ENCODE peak calls at places on chromosome 17, in ten cellular contexts. C, J, Z, V, B, O, K, S, X and A are unnamed samples.

GRCh38 chr17:47285003-47285402 is 31.4 kb downstream of the ITGB3 start:
- DNase-seq in Z (no peak), J (no peak), O (no peak), B (no peak), X (no peak), S (no peak), V (no peak), K (no peak), C (no peak), A (no peak)

GRCh38 chr17:19686400-19687090 is 29.8 kb downstream of the SLC47A2 start:
- DNase-seq in X (no peak), O (no peak), K (no peak), C (no peak), V (no peak), Z (no peak), S (no peak), B (no peak), J (no peak), A (no peak)

GRCh38 chr17:71084219-71084618 is 914.9 kb downstream of the KCNJ2 start:
- DNase-seq in S (peak), Z (no peak), J (peak), B (no peak), V (peak), O (no peak), K (no peak), X (no peak), C (no peak), A (no peak)

GRCh38 chr17:67056746-67057490 is 12.6 kb downstream of the CACNG1 start:
- DNase-seq in J (no peak), S (no peak), O (no peak), K (no peak), B (no peak), Z (peak), X (no peak), C (no peak), V (no peak), A (peak)

GRCh38 chr17:77824780-77825280 is 133.7 kb upstream of the TNRC6C start:
- DNase-seq in B (no peak), O (no peak), C (no peak), J (no peak), S (no peak), K (no peak), Z (no peak), X (no peak), V (no peak), A (peak)

GRCh38 chr17:41910701-41911391 is 7.9 kb downstream of the ACLY start:
- DNase-seq in J (peak), C (no peak), S (peak), X (no peak), K (no peak), V (no peak), B (no peak), O (peak), Z (no peak), A (no peak)

GRCh38 chr17:19335951-19336631 is 26.4 kb downstream of the B9D1 start:
- DNase-seq in K (no peak), V (peak), B (no peak), Z (no peak), C (no peak), S (no peak), J (no peak), O (no peak), X (no peak), A (peak)

GRCh38 chr17:57892146-57892819 is 42.4 kb upstream of the MRPS23 start:
- DNase-seq in X (no peak), C (peak), V (peak), S (peak), B (peak), J (peak), Z (peak), K (peak), O (peak), A (peak)

GRCh38 chr17:13597723-13598347 is 3.9 kb downstream of the HS3ST3A1 start:
- DNase-seq in J (peak), C (no peak), O (no peak), V (peak), Z (no peak), B (peak), S (peak), K (no peak), X (no peak), A (no peak)

GRCh38 chr17:77546772-77547201 is 406.0 kb downstream of the SEC14L1 start:
- DNase-seq in C (no peak), O (no peak), V (peak), S (no peak), B (no peak), J (no peak), K (no peak), X (no peak), Z (no peak), A (no peak)

GRCh38 chr17:48737330-48738043 is 8.9 kb upstream of the HOXB13 start:
- DNase-seq in J (no peak), K (no peak), B (no peak), C (no peak), V (no peak), X (no peak), Z (no peak), O (no peak), S (no peak), A (no peak)

DNA sequence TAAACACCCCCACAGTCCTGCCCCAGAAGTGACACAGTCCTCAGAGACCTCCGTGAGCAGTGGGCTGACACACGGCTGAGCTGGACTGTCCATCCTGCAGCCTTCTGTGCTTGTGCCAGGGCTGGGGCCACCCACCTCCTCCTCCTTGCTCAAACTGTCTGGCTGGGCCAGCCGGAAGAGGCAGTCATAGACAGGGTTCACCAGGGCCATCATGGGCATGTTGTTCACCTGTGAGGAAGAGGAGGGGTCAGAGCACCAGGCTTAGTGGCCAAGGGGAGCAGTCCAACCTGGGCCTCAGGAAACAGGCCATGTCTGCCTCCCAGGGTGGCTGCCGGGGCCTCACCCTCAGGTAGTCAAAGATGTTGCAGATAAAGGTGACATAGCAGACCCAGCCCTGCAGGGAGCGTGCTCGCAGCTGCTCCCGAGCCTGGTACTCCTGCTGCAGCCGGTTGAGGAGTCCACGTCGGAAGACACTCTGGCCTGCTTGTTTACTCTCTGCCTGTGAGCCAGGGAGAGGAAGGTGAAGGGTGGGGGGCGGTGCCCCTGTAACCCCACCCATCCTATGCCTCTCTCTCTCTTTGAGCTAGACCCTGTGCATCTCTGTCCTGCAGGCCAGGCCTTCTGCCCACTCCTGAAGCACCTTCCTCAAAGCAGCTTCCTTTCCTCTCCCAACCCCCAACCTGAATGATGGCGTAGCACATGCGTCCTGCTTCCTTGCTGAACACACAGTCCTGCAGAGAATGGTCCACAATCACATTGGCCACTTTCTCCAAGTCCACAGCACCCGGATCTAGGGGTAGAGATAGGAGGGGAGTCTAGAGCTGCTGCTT is 3.4 kb downstream of the MIF4GD start:
- DNase-seq in B (no peak), S (no peak), C (no peak), K (no peak), O (no peak), Z (no peak), J (no peak), X (peak), V (peak), A (no peak)
- H3K27ac ChIP-seq in B (no peak), S (no peak), C (no peak), K (no peak), O (no peak), Z (no peak), J (peak), X (peak), V (peak), A (peak)

DNA sequence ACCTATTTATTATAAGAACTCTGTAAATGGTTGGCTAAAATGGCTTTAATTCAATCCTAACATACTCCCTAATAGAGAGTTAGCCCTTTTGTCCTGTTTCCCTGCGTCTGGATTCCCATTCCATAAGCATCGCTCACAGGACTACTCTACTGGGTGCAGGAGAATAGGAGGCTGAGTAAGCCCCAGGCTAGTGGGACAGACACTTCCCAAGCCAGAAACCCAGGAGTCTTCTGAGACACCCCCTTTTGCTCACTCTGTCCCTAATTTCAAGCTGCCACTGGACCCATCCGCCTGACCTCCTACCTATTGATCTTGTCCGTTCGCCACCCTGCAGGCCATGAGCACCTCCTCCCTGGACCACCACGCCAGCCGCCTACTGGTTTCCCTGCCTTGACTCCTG is 16.7 kb upstream of the TOB1 start:
- DNase-seq in K (no peak), Z (no peak), C (no peak), O (no peak), B (no peak), V (no peak), J (peak), X (no peak), S (peak), A (no peak)
- H3K27ac ChIP-seq in K (no peak), Z (no peak), C (no peak), O (peak), B (no peak), V (peak), J (peak), X (no peak), S (peak), A (no peak)

DNA sequence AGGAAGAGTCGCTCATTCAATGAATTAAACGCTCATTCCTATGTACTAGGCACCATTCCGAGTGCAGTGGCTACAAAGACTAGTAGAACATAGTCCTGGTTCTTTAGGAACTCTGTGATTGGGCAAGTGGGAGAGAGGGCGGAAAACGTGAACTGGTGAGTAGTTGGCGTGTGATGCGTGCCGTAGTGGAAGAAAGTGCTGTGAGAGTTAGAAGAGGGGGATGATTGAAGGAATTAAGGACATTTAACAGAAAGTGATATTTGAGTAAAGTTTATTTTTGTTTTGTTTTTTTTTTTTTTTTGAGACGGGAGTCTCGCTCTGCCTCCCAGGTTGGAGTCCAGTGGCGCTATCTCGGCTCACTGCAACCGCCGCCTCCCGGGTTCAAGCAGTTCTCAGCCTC is 7.9 kb upstream of the SLFN14 start:
- DNase-seq in K (no peak), B (no peak), O (no peak), S (peak), X (peak), V (peak), C (no peak), J (peak), Z (no peak), A (no peak)
- H3K27ac ChIP-seq in K (no peak), B (peak), O (no peak), S (peak), X (peak), V (peak), C (no peak), J (peak), Z (peak), A (no peak)

DNA sequence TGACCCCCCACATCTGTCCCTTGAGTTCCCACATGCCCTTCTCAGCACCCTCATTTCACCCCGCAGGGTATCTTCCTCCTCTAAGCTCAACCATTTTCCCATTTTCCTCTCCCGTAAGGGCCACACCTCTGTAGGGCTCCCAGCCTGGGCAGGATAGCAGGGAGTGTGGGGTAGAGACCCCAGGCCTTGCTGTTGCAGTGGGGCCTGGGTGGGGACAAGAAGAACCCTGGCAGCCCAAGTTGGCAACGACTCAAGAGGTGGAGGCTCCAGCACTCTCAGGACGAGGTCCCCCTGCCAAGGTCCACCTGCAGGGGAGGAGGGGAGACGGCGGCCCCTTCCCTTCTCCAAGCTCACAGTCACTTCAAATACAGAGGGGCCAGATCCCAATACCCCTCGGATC is 2.0 kb upstream of the TMEM92 start:
- DNase-seq in C (peak), X (no peak), J (no peak), S (no peak), B (no peak), Z (no peak), K (no peak), V (peak), O (no peak), A (peak)
- H3K27ac ChIP-seq in C (no peak), X (no peak), J (peak), S (peak), B (no peak), Z (peak), K (no peak), V (peak), O (peak), A (no peak)

GRCh38 chr17:82238562-82239201 is 9.8 kb downstream of the SLC16A3 start:
- DNase-seq in Z (no peak), X (peak), O (no peak), K (peak), B (peak), C (peak), J (peak), V (peak), S (no peak), A (peak)

GRCh38 chr17:82240506-82241182 is 11.8 kb downstream of the SLC16A3 start:
- DNase-seq in B (no peak), J (no peak), O (no peak), X (peak), V (no peak), Z (no peak), K (no peak), S (no peak), C (no peak), A (peak)

GRCh38 chr17:82241183-82241925 is 12.5 kb downstream of the SLC16A3 start:
- DNase-seq in O (no peak), J (peak), B (peak), K (peak), Z (peak), V (no peak), C (peak), X (peak), S (no peak), A (peak)

GRCh38 chr17:82239401-82239925 is 10.6 kb downstream of the SLC16A3 start:
- DNase-seq in B (no peak), K (no peak), V (no peak), S (no peak), O (no peak), C (peak), Z (no peak), X (peak), J (no peak), A (no peak)

GRCh38 chr17:82239926-82240505 is 11.2 kb downstream of the SLC16A3 start:
- DNase-seq in B (no peak), O (no peak), K (no peak), C (peak), Z (no peak), V (no peak), S (no peak), J (no peak), X (peak), A (peak)
- H3K27ac ChIP-seq in B (peak), O (peak), K (no peak), C (peak), Z (peak), V (peak), S (peak), J (peak), X (peak), A (peak)

DNA sequence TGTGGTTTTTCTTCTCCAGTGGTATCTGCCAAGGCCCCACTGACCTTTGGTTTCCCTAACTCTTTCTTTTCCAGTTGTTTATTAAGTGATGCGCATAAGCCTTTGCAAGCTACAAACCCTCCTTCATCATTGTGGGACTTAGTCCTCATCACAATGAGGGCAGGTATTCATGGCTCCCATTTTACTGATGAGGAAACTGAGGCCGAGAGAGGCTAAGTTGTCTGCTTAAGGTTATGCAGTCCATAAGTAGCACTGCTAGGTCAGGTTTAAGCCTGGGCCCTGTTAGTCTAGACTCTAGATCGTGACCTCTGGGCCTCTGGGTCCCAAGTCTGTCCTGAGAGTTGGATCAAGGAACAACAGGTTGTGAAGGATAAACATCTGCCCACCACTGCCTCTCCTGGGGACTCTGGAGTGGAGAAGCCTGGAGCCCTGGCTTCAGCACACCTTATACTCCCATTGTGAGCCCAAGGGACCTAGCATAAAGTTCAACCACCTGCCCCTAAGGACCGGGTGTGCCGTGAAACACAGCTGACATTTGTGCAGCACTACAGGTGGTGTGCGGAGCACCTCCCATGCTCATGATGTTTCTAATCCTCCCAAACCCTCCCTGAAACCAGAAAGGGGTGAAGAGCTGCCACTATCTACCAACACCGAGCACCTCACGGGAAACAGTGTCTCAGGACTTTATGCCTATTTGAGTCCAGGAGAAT is 5.2 kb upstream of the KCNH6 start:
- DNase-seq in J (no peak), V (no peak), C (no peak), X (no peak), O (no peak), Z (no peak), B (no peak), K (no peak), S (no peak), A (no peak)
- H3K27ac ChIP-seq in J (no peak), V (no peak), C (no peak), X (no peak), O (no peak), Z (no peak), B (no peak), K (no peak), S (no peak), A (no peak)

GRCh38 chr17:76386966-76387765 is 2.8 kb downstream of the SPHK1 start:
- DNase-seq in V (no peak), Z (no peak), S (no peak), X (no peak), C (no peak), J (no peak), O (no peak), B (no peak), K (no peak), A (no peak)

GRCh38 chr17:76385892-76386786 is 1.7 kb downstream of the SPHK1 start:
- DNase-seq in V (peak), S (peak), K (peak), Z (peak), O (no peak), J (peak), B (peak), X (no peak), C (peak), A (peak)

GRCh38 chr17:76383645-76384221 is 676 bp upstream of the SPHK1 start:
- DNase-seq in X (no peak), B (peak), Z (no peak), V (peak), K (peak), C (peak), S (peak), J (peak), O (no peak), A (peak)

GRCh38 chr17:76384222-76384986 is at the start of gene SPHK1:
- DNase-seq in C (peak), Z (no peak), B (peak), S (peak), V (peak), O (no peak), K (peak), J (peak), X (no peak), A (peak)

DNA sequence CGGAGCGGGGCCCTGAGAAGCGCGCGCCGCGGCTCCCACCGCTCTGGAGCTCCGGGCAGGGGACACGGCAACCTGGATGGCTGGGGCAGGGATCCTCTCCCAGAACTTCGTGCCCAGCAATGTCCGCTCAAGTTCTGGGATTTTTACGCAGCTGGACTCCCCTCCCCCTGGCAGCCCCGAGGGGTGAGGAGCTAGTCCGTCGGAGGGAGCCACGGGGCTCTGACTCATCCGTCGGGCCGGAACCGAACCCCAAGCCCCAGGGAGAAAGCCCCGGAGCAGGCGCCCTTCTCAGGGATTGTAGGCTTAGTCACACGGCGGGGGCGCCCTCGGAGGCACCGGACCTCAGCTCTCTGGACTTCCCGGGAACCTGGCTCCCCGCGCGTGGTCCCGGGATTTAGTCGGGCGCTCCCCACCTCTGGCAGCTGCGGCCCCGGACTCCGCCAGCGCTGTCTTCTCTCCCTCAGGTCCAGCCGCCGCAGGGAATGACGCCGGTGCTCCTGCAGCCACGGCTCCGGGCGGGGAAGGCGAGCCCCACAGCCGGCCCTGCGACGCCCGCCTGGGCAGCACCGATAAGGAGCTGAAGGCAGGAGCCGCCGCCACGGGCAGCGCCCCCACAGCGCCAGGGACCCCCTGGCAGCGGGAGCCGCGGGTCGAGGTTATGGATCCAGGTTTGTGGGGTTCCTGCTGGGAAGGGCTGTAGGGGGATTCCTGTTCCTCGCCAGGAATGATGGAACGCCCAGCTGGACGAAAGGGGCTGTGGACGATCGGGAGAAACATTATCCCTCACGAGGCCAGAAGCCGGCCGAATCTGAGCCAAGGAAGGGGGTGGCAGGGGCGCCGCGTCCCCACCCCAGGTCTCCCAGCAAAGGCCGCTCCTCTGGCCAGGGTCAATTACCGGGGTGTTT is 830 bp downstream of the SPHK1 start:
- DNase-seq in X (no peak), C (no peak), J (peak), S (peak), Z (no peak), K (peak), O (no peak), B (peak), V (peak), A (peak)
- H3K27ac ChIP-seq in X (no peak), C (peak), J (peak), S (peak), Z (peak), K (no peak), O (peak), B (peak), V (no peak), A (peak)